ENCODE peak calls at places on chromosomes 5 and 9, in eight cellular contexts. H is Kasumi-1; E is AG09319; P is stimulated activated CD4-positive, alpha-beta T cell treated with anti-CD3 and anti-CD28 coated beads, Interleukin-2, amount 100 ng/mL, for 48 hours; Q is T1000; A is mucosa of gallbladder; T is kidney; G is NCI-H2107. F is an unnamed sample.

GRCh38 chr5:131228646-131229045 is 35.2 kb upstream of the CDC42SE2 start:
- DNase-seq in G (no peak), A (no peak), E (no peak), Q (no peak), H (no peak), T (no peak), P (no peak), F (no peak)

GRCh38 chr5:150109921-150110320 is 23.6 kb upstream of the CSF1R start:
- DNase-seq in E (no peak), H (no peak), A (no peak), Q (no peak), G (no peak), T (no peak), P (no peak), F (no peak)

GRCh38 chr5:14450055-14450524 is 131.5 kb upstream of the OTULINL start:
- DNase-seq in Q (no peak), A (peak), H (no peak), E (peak), P (no peak), G (no peak), T (no peak), F (no peak)

GRCh38 chr9:105290401-105290800 is 46.0 kb downstream of the SLC44A1 start:
- DNase-seq in T (no peak), G (no peak), E (no peak), A (peak), P (no peak), Q (no peak), H (no peak), F (peak)

GRCh38 chr5:132485641-132486317 is 4.8 kb downstream of the IRF1 start:
- DNase-seq in H (no peak), E (no peak), P (no peak), T (no peak), G (no peak), Q (no peak), A (no peak), F (no peak)

GRCh38 chr5:153654892-153655520 is 164.5 kb downstream of the GRIA1 start:
- DNase-seq in E (no peak), G (no peak), A (no peak), T (no peak), H (no peak), Q (no peak), P (no peak), F (no peak)

GRCh38 chr5:158054388-158055092 is 195.6 kb upstream of the CLINT1 start:
- DNase-seq in H (no peak), P (no peak), Q (no peak), G (no peak), T (no peak), A (no peak), E (no peak), F (no peak)

GRCh38 chr9:36867672-36868471 is 166.2 kb downstream of the PAX5 start:
- DNase-seq in E (no peak), A (peak), T (no peak), P (no peak), Q (no peak), H (no peak), G (no peak), F (no peak)